ENCODE peak calls at places on chromosomes 2 and 18, in ten cellular contexts. U is CD8-positive, alpha-beta memory T cell; Z is astrocyte of the spinal cord; M is neural progenitor cell; R is osteoblast; V is cardiac muscle cell; D is astrocyte of the cerebellum; O is CD8-positive, alpha-beta T cell; S is gastrocnemius medialis; F is psoas muscle. H is an unnamed sample.

GRCh38 chr2:168443818-168444217 is 12.3 kb upstream of the CERS6 start:
- DNase-seq in Z (no peak), M (no peak), F (no peak), O (no peak), D (no peak), V (no peak), U (no peak), R (no peak), S (no peak), H (no peak)

GRCh38 chr18:61635901-61636528 is 256.8 kb downstream of the RNF152 start:
- DNase-seq in S (no peak), M (peak; percentile 85), D (peak; percentile 49), R (peak; percentile 58), O (no peak), V (peak; percentile 68), F (no peak), U (peak; percentile 8), Z (peak; percentile 67), H (no peak)

GRCh38 chr2:30310955-30311354 is 79.6 kb downstream of the LBH start:
- DNase-seq in M (no peak), S (no peak), Z (no peak), V (no peak), F (no peak), U (no peak), R (no peak), D (no peak), O (no peak), H (no peak)

GRCh38 chr18:48831802-48832201 is 119.0 kb downstream of the SMAD7 start:
- DNase-seq in O (no peak), V (no peak), Z (no peak), R (no peak), F (peak; percentile 16), S (no peak), U (no peak), M (no peak), D (no peak), H (no peak)

GRCh38 chr2:31762085-31762484 is 181.3 kb upstream of the SRD5A2 start:
- DNase-seq in S (no peak), U (no peak), M (no peak), V (no peak), F (no peak), R (no peak), O (no peak), Z (no peak), D (no peak), H (no peak)

GRCh38 chr2:95270541-95271081 is 3.6 kb upstream of the PROM2 start:
- DNase-seq in S (no peak), U (no peak), Z (no peak), D (no peak), O (no peak), F (no peak), V (no peak), M (no peak), R (peak; percentile 71), H (no peak)

GRCh38 chr2:75592028-75592427 is 31.3 kb upstream of the EVA1A start:
- DNase-seq in R (peak; percentile 70), V (peak; percentile 38), S (no peak), D (no peak), M (no peak), U (no peak), Z (no peak), O (no peak), F (no peak), H (peak; percentile 61)

GRCh38 chr2:203498161-203498560 is 36.9 kb downstream of the RAPH1 start:
- DNase-seq in S (no peak), D (peak; percentile 48), O (no peak), Z (peak; percentile 80), V (peak; percentile 84), U (no peak), M (no peak), R (peak; percentile 85), F (no peak), H (peak; percentile 59)

DNA sequence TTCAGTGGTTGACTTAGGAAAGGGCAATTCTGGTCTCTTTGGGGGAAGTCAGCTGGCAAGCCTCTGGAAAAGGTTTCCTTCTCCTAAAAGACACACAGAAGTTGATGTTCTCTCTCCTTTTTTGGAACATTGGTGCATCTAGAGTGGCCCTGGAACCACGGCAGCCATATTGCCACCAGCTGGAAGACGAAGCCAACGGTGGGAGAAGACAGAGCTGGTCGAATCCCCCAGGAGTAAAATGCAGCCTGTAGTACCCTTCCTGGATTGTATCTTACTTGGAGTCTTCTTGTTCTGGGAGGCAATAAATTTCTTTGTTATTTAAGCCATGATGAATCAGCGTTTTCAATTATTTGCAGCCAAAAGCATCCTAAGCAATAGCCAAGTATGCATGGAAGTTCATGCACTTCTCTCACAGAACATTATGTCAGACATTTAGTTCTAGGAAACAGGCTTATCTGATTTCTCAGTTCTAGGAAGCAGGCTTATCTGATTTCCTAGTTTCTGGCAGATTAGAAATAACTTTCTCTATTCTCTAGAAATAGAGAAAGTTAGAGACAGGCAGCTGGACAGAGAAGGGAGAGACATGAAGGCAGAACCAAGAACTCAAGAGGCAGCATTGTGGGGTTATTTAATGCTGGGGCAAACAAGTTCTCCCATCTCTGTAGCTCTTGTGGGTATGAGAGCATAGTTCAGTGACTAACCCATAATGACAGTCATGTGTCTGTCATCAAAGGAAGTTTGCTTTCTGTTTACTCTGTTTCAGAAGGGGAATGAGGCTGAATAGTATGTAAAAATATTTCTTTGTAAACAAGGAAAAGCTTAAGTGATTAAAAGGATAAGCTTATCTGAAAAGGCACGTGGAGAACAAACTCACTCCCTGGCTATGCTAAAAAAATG is 40.5 kb upstream of the NABP1 start:
- DNase-seq in Z (peak; percentile 53), O (no peak), F (no peak), S (no peak), R (peak; percentile 51), V (peak; percentile 44), D (no peak), M (no peak), U (peak; percentile 24), H (no peak)
- H3K4me3 ChIP-seq in Z (no peak overlapping the region), O (no peak overlapping the region), F (no peak overlapping the region), S (no peak overlapping the region), R (no peak overlapping the region), V (no peak overlapping the region), D (no peak overlapping the region), M (no peak overlapping the region), U (peak overlapping the region; percentile 16), H (no peak overlapping the region)

GRCh38 chr2:223841436-223842180 is 4.2 kb upstream of the AP1S3 start:
- DNase-seq in F (no peak), M (no peak), O (no peak), R (no peak), D (no peak), U (no peak), S (no peak), Z (no peak), V (no peak), H (no peak)

GRCh38 chr2:223834431-223834830 is 3.0 kb downstream of the AP1S3 start:
- DNase-seq in U (no peak), F (no peak), S (no peak), V (no peak), R (no peak), M (no peak), Z (no peak), O (no peak), D (no peak), H (no peak)

GRCh38 chr2:223837290-223838061 is at the start of gene AP1S3:
- DNase-seq in D (no peak), V (peak; percentile 51), Z (peak; percentile 49), R (peak; percentile 97), U (peak; percentile 50), F (peak; percentile 65), S (peak; percentile 6), M (peak; percentile 87), O (peak; percentile 47), H (no peak)

DNA sequence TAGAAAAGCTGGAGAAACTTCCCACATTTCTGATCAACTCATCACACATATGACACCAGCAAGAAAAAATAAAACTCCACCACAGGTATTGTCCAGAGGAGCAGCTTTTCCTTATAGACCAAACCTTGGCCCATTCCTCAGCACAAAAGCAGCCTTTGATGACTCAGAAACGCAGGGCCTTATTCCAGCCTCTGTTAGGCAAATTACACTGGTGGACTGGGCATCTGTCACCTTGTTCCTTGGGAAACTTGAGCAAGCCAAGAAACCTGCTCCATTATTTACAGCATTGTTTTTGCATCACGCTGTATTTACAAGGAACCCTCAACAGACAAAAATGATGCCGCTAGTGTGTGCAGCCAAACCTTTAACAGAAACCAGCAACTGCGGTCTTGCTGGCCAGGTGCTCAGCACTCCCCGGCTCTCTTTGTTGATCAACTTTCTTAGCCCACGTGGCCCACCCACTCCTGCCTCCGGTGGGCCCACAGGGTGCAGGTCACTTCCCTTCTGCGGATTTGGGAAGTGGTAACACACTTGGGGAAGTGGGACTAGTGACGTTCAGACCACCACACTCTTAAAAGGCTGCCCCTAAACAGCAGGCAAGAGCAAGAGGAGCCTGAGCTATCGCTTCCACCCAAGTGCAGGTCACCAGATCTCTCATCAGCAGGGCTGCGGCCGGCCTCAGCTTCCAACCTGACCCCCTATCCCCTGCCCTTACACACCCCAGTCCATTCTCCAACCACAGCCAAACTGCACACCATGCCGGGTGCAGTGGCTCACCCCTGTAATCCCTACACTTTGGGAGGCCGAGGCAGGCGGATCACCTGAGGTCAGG is 1.5 kb downstream of the AP1S3 start:
- DNase-seq in F (no peak), U (no peak), M (no peak), D (no peak), O (no peak), V (no peak), R (peak; percentile 84), S (no peak), Z (no peak), H (no peak)
- H3K4me3 ChIP-seq in F (peak overlapping the region; percentile 67), U (no peak overlapping the region), M (no peak overlapping the region), D (peak overlapping the region; percentile 61), O (no peak overlapping the region), V (no peak overlapping the region), R (peak overlapping the region; percentile 83), S (no peak overlapping the region), Z (no peak overlapping the region), H (no peak overlapping the region)

GRCh38 chr2:152200562-152201465 is 25.3 kb upstream of the STAM2 start:
- DNase-seq in Z (peak; percentile 97), F (peak; percentile 93), S (peak; percentile 76), R (peak; percentile 84), U (no peak), M (peak; percentile 2), V (peak; percentile 94), D (peak; percentile 68), O (no peak), H (peak; percentile 87)

GRCh38 chr2:152200101-152200500 is 24.5 kb upstream of the STAM2 start:
- DNase-seq in M (no peak), R (no peak), U (no peak), V (no peak), O (no peak), S (no peak), F (no peak), D (no peak), Z (peak; percentile 22), H (no peak)

GRCh38 chr2:152201466-152201830 is 25.9 kb upstream of the STAM2 start:
- DNase-seq in O (no peak), M (no peak), D (no peak), V (no peak), S (no peak), R (no peak), U (no peak), Z (no peak), F (no peak), H (no peak)

DNA sequence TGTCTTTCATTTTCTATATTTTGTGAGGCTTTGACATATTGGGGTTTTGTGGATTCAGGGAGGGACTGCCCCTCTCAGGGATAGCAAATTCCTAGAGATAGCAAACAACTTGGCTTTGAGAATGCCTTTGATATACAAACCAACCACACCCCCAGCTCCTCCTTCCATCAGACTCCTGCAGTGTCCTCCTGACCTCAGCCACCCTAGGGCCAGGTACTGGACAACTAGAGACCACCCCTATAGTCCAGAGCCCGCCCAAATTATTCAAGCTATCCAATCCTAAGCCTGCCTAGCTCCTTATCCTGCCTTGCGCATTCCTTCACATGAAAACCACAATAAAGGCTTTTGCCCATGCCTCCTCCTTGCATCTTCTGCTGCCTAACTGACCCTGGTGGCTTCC is 22.9 kb upstream of the STAM2 start:
- DNase-seq in O (no peak), D (no peak), F (no peak), S (no peak), Z (no peak), V (no peak), M (no peak), R (no peak), U (no peak), H (no peak)
- H3K4me3 ChIP-seq in O (no peak overlapping the region), D (no peak overlapping the region), F (no peak overlapping the region), S (no peak overlapping the region), Z (no peak overlapping the region), V (no peak overlapping the region), M (no peak overlapping the region), R (no peak overlapping the region), U (no peak overlapping the region), H (no peak overlapping the region)

DNA sequence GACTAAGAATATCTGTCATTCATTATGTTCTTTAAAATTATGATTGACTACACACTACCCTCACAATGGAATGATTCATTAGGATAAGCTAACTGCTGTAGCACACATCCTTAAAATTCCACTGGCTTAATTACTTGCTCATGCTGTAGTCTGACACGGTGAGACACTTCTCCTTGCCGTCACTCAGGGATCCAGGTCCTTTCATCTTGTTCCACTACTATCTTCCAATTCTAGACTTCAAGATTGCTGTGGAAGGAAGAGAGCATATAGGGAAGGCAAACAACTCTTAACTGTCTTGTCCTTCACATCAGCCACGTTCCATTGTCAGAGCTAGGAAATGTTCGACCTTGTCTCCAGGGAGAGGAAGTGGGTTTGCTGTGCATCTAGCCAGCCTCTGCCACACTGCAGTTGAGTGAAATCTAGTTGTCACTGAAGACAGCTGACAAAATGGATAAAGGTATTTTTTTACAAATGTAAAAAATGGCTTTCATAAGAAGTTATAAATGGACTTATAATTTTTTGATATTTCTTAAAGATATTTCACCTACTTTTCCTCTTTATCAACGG is 30.1 kb downstream of the GREB1L start:
- DNase-seq in R (no peak), M (no peak), F (no peak), V (no peak), U (no peak), O (no peak), S (no peak), D (no peak), Z (no peak), H (no peak)
- H3K4me3 ChIP-seq in R (no peak overlapping the region), M (no peak overlapping the region), F (no peak overlapping the region), V (no peak overlapping the region), U (no peak overlapping the region), O (no peak overlapping the region), S (no peak overlapping the region), D (no peak overlapping the region), Z (no peak overlapping the region), H (no peak overlapping the region)

H was measured in skeletal muscle cell.